ENCODE peak calls at places on chromosome 19, in five cellular contexts. F, K, U, P and L are unnamed samples.
A peak's percentile ranks its signal among the peaks of the same experiment; 100 is the strongest.

GRCh38 chr19:35553385-35554000 is 8.1 kb downstream of the TMEM147 start:
- DNase-seq in F (no peak), K (no peak), U (no peak), P (no peak), L (no peak)

GRCh38 chr19:41377977-41378707 is 1.8 kb downstream of the TMEM91 start:
- DNase-seq in F (no peak), K (no peak), U (no peak), P (no peak), L (no peak)

GRCh38 chr19:53772943-53773342 is 51.2 kb downstream of the NLRP12 start:
- DNase-seq in F (no peak), K (peak; percentile 4), U (no peak), P (peak; percentile 31), L (peak; percentile 53)

GRCh38 chr19:40228371-40228770 is 1.9 kb upstream of the CCNP start:
- DNase-seq in F (no peak), K (no peak), U (no peak), P (no peak), L (no peak)

GRCh38 chr19:51224163-51224641 is 678 bp upstream of the CD33 start:
- DNase-seq in F (no peak), K (no peak), U (no peak), P (no peak), L (no peak)

GRCh38 chr19:50415661-50416033 is 3.1 kb upstream of the SPIB start:
- DNase-seq in F (no peak), K (no peak), U (peak; percentile 36), P (no peak), L (no peak)

GRCh38 chr19:4241824-4242430 is 5.0 kb upstream of the YJU2 start:
- DNase-seq in F (no peak), K (no peak), U (no peak), P (no peak), L (no peak)

GRCh38 chr19:48630289-48631036 is 6.7 kb downstream of the DBP start:
- DNase-seq in F (peak; percentile 91), K (no peak), U (peak; percentile 88), P (no peak), L (no peak)

GRCh38 chr19:55418185-55418584 is 10.6 kb upstream of the UBE2S start:
- DNase-seq in F (no peak), K (peak; percentile 40), U (no peak), P (peak; percentile 25), L (peak; percentile 54)

GRCh38 chr19:56348289-56348877 is 33.7 kb upstream of the ZSCAN5A start:
- DNase-seq in F (no peak), K (no peak), U (no peak), P (no peak), L (no peak)

GRCh38 chr19:33193864-33194362 is at the start of gene LRP3:
- DNase-seq in F (peak; percentile 79), K (peak; percentile 54), U (peak; percentile 59), P (no peak), L (no peak)

GRCh38 chr19:16654151-16654550 is 5.8 kb downstream of the SMIM7 start:
- DNase-seq in F (no peak), K (no peak), U (no peak), P (no peak), L (no peak)

GRCh38 chr19:41553804-41554203 is 22.2 kb upstream of the CEACAM21 start:
- DNase-seq in F (no peak), K (no peak), U (no peak), P (no peak), L (no peak)

GRCh38 chr19:11381535-11382369 is 2.4 kb downstream of the EPOR start:
- DNase-seq in F (peak; percentile 91), K (peak; percentile 33), U (peak; percentile 79), P (peak; percentile 33), L (peak; percentile 55)

GRCh38 chr19:45323671-45324081 is 1.0 kb upstream of the CKM start:
- DNase-seq in F (no peak), K (no peak), U (peak; percentile 76), P (no peak), L (no peak)

GRCh38 chr19:45972081-45972943 is 1.4 kb downstream of the NOVA2 start:
- DNase-seq in F (no peak), K (no peak), U (no peak), P (no peak), L (no peak)

GRCh38 chr19:38538386-38538785 is 79.4 kb downstream of the MAP4K1 start:
- DNase-seq in F (no peak), K (peak; percentile 34), U (no peak), P (no peak), L (no peak)
- H3K27ac ChIP-seq in F (no peak overlapping the region), K (peak overlapping the region; percentile 24), U (peak overlapping the region; percentile 60), P (no peak overlapping the region), L (no peak overlapping the region)

GRCh38 chr19:29016353-29016752 is 196.6 kb downstream of the UQCRFS1 start:
- DNase-seq in F (no peak), K (no peak), U (no peak), P (no peak), L (no peak)
- H3K27ac ChIP-seq in F (no peak overlapping the region), K (no peak overlapping the region), U (no peak overlapping the region), P (no peak overlapping the region), L (no peak overlapping the region)

GRCh38 chr19:2325261-2326046 is 2.9 kb downstream of the LSM7 start:
- DNase-seq in F (no peak), K (no peak), U (no peak), P (no peak), L (no peak)

GRCh38 chr19:2327773-2328400 is 499 bp downstream of the LSM7 start:
- DNase-seq in F (no peak), K (no peak), U (peak; percentile 10), P (no peak), L (peak; percentile 40)

GRCh38 chr19:2329162-2329505 is 650 bp downstream of the SPPL2B start:
- DNase-seq in F (no peak), K (no peak), U (no peak), P (no peak), L (no peak)

GRCh38 chr19:2328401-2329161 is at the start of the genes LSM7 and SPPL2B:
- DNase-seq in F (peak; percentile 97), K (peak; percentile 88), U (peak; percentile 93), P (peak; percentile 88), L (peak; percentile 89)

GRCh38 chr19:2326699-2327360 is 1.6 kb downstream of the LSM7 start:
- DNase-seq in F (no peak), K (no peak), U (no peak), P (no peak), L (no peak)
- H3K27ac ChIP-seq in F (no peak overlapping the region), K (no peak overlapping the region), U (peak overlapping the region; percentile 93), P (peak overlapping the region; percentile 57), L (no peak overlapping the region)

GRCh38 chr19:20422216-20422615 is 143.4 kb downstream of the ZNF737 start:
- DNase-seq in F (no peak), K (no peak), U (no peak), P (no peak), L (no peak)

GRCh38 chr19:20423381-20424207 is 142.0 kb downstream of the ZNF737 start:
- DNase-seq in F (peak; percentile 70), K (peak; percentile 7), U (peak; percentile 57), P (no peak), L (peak; percentile 68)

DNA sequence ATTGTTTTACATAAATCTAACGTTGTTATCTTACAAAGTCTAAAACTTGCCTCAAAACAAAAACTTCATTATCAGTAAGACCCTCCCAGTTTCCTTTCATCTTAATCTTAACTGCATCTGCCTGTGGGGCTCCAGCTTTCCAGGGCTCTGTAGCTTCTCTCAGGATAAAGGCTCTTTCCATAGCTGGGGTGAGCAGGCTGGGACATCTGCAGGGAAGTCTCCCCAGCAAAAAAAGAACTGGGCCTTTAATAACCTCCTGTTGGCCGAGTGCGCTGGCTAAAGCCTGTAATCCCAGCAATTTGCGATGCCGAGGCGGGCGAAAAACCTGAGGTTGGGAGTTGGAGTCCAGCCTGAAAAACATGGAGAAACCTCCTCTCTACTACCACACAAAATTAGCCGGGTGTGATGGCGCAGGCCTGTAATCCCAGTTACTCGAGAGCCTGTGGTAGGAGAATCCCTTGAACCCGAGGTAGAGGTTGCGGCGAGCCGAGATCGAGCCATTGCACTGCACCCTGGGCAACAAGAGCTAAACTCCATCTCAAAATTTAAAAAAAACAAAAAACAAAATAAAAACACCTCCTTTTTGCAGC is 142.9 kb downstream of the ZNF737 start:
- DNase-seq in F (no peak), K (no peak), U (no peak), P (no peak), L (no peak)
- H3K27ac ChIP-seq in F (peak overlapping the region; percentile 90), K (no peak overlapping the region), U (peak overlapping the region; percentile 90), P (no peak overlapping the region), L (no peak overlapping the region)

GRCh38 chr19:2199215-2199614 is 35.5 kb downstream of the DOT1L start:
- DNase-seq in F (no peak), K (no peak), U (no peak), P (no peak), L (no peak)
- H3K27ac ChIP-seq in F (no peak overlapping the region), K (no peak overlapping the region), U (no peak overlapping the region), P (no peak overlapping the region), L (no peak overlapping the region)